ENCODE peak calls at places on chromosomes 12 and 14, in nine cellular contexts. H, Y, C, O, N, G, P, I and V are unnamed samples.
A peak's percentile ranks its signal among the peaks of the same experiment; 100 is the strongest.

GRCh38 chr14:104931771-104932675 is 7.3 kb downstream of the PLD4 start:
- DNase-seq in P (peak; percentile 77), N (no peak), G (no peak), C (no peak), I (peak; percentile 2), H (no peak), O (no peak), Y (no peak), V (no peak)

GRCh38 chr14:68628605-68629310 is 164.1 kb downstream of the ZFP36L1 start:
- DNase-seq in G (peak; percentile 83), N (no peak), I (no peak), C (peak; percentile 19), P (no peak), H (no peak), O (no peak), Y (no peak), V (no peak)

GRCh38 chr14:105087308-105087962 is 22.2 kb upstream of the GPR132 start:
- DNase-seq in H (peak; percentile 74), G (peak; percentile 52), O (no peak), P (peak; percentile 77), I (no peak), C (no peak), Y (no peak), N (no peak), V (no peak)

GRCh38 chr14:52473557-52473956 is 78.7 kb downstream of the TXNDC16 start:
- DNase-seq in Y (peak; percentile 4), I (no peak), O (no peak), G (no peak), H (peak; percentile 16), P (no peak), N (peak; percentile 28), C (peak; percentile 44), V (no peak)

GRCh38 chr14:68247281-68247680 is 427.7 kb downstream of the RAD51B start:
- DNase-seq in N (no peak), H (no peak), P (no peak), I (no peak), G (no peak), O (no peak), C (no peak), Y (no peak), V (no peak)

GRCh38 chr14:68783408-68784297 is 9.2 kb downstream of the ZFP36L1 start:
- DNase-seq in Y (no peak), G (peak; percentile 13), H (no peak), N (no peak), C (peak; percentile 94), P (peak; percentile 49), I (no peak), O (no peak), V (no peak)

GRCh38 chr12:24054411-24054810 is 104.9 kb upstream of the SOX5 start:
- DNase-seq in I (no peak), N (no peak), C (no peak), G (no peak), P (no peak), O (no peak), H (no peak), Y (no peak), V (no peak)

GRCh38 chr12:89384050-89384749 is 31.9 kb upstream of the DUSP6 start:
- DNase-seq in Y (peak; percentile 77), G (peak; percentile 75), H (peak; percentile 32), I (no peak), C (peak; percentile 66), P (no peak), N (no peak), O (no peak), V (no peak)

DNA sequence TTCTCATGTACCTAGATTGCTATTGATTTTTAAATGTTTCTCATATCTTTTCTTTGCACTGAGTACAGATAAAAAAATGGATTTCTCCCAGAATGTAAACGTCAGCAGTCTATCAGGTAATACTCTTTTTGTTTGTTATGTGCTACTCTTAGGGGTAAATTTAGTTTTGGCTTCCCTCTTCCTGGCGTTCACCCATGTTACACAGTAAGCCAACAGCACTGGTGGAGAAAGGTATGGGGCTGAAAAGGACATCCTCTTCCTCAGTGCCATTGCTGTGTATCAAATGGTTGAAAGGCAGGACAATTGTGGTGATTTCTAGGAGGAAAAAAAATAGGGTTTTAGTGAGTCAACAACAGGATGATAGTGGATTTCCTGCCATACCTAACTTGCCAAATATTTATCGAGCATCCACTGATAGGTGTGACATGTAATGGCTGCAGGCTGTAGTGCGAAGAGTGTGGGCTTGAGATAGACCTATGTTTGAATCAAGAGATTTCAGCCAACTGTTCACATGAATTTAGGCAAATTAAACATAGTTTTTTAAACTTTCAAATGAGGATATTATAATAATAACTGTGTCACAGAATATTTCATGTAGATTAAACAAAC is 7.5 kb downstream of the KLRF2 start:
- DNase-seq in I (no peak), Y (no peak), G (no peak), P (no peak), N (no peak), H (no peak), C (no peak), O (no peak), V (no peak)
- TF ChIP-seq POLR2AphosphoS5 in I (no peak), Y (no peak), G (no peak), P (no peak), N (no peak), H (no peak), C (no peak), O (no peak), V (no peak)

GRCh38 chr14:50002926-50003212 is 110.0 kb downstream of the ARF6 start:
- DNase-seq in O (no peak), Y (no peak), H (no peak), N (no peak), I (no peak), C (no peak), P (no peak), G (no peak), V (no peak)

GRCh38 chr14:50001146-50001998 is 108.5 kb downstream of the ARF6 start:
- DNase-seq in G (peak; percentile 87), C (peak; percentile 86), H (no peak), I (peak; percentile 71), O (no peak), N (peak; percentile 87), P (no peak), Y (no peak), V (no peak)

GRCh38 chr14:50006141-50006540 is 110.2 kb downstream of the VCPKMT start:
- DNase-seq in N (no peak), P (no peak), H (peak; percentile 76), G (no peak), O (no peak), Y (no peak), C (no peak), I (no peak), V (no peak)

GRCh38 chr14:50001999-50002925 is 109.4 kb downstream of the ARF6 start:
- DNase-seq in P (no peak), O (no peak), N (no peak), H (no peak), C (no peak), I (no peak), G (peak; percentile 40), Y (no peak), V (peak; percentile 82)

DNA sequence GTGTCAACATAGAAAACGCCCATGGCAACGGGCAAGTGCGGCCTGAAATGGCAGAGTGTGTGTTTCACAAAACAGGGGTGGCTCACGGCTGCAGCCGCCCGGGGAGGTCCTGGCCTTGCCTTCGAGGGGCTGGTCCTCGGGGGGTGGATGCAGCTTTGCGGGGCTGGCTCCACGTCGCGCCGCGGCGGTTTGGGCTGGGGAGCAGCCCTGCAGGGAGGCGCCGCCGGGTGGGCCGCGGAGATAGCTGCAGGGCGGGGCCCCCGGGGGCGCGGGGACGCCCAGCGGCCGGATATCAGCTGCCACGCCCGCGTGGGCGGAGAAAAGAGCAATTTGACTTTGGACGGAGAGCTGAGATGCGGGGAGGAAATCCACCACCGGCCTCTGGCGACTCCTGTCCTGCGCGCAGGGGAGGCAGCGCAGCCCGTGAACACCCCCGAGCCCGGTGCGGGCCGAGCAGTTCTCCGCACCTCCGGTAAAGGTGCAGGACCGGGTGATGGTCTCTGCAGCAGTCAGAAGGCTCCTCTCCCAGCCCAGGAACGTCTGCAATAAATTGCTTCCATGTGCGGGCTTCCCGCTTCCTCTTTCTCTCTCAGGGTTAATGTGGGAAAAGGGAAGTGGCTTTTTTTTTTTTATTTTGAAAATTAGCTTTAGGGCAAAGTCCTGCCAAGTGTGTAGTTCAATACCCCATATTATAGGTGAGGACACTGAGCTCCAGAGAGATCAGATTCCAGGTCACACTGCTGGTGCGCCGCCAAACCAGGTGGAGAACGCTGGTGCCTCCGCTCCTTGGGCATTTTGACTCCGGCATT is 110.5 kb downstream of the ARF6 start:
- DNase-seq in C (peak; percentile 71), O (no peak), I (peak; percentile 92), G (peak; percentile 59), N (peak; percentile 65), H (peak; percentile 78), Y (no peak), P (peak; percentile 93), V (peak; percentile 60)
- TF ChIP-seq POLR2AphosphoS5 in C (peak; percentile 83), O (peak; percentile 78), I (peak; percentile 67), G (no peak), N (peak; percentile 92), H (peak; percentile 68), Y (peak; percentile 33), P (no peak), V (peak; percentile 84)

DNA sequence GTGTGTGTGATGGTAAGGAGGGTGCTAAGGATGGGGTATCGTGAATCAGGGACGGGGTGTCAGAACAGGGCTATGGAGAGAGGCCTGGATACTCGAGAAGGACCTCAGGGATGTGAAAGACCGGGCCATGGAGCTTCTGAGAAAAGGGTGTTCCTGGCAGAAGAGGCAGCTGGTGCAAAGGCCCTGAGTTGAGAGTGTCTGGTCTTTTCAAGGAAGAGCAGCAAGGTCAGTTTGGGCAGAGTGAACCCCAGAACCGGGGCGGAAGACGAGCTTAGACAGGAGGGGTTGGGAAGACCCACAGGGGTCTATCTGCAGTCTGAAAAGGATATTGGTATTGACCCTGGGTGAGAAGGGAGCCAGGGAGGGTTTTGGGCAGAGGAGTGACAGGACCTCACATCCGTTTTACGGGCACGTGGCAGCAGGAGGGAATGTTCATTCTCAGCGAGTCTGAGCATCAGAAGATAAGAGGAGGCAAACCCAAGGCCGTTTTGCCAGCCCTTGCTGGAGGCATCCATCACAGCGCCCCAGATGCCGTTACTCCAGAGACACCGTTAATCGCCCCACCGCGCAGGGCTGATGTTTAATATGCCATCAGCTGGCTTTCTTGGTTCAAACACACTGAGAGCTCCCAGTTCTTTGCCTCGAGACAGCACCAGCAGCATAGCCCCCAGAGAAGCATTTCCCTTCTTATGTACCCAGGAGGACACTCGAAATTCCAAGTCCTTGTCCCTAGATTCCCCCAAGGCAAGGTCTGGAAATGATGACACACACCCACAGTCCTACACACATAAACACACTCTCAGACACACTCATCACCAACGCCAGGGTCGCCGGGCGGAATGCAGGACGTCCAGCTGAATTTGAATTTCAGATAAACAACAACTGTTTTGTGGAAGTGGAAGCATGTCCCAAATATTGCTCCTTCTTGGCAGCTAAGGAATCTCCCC is 41.4 kb upstream of the EML1 start:
- DNase-seq in P (no peak), I (no peak), H (no peak), N (no peak), Y (no peak), C (no peak), O (no peak), G (no peak), V (no peak)
- TF ChIP-seq POLR2AphosphoS5 in P (no peak), I (no peak), H (no peak), N (no peak), Y (no peak), C (no peak), O (no peak), G (no peak), V (no peak)

DNA sequence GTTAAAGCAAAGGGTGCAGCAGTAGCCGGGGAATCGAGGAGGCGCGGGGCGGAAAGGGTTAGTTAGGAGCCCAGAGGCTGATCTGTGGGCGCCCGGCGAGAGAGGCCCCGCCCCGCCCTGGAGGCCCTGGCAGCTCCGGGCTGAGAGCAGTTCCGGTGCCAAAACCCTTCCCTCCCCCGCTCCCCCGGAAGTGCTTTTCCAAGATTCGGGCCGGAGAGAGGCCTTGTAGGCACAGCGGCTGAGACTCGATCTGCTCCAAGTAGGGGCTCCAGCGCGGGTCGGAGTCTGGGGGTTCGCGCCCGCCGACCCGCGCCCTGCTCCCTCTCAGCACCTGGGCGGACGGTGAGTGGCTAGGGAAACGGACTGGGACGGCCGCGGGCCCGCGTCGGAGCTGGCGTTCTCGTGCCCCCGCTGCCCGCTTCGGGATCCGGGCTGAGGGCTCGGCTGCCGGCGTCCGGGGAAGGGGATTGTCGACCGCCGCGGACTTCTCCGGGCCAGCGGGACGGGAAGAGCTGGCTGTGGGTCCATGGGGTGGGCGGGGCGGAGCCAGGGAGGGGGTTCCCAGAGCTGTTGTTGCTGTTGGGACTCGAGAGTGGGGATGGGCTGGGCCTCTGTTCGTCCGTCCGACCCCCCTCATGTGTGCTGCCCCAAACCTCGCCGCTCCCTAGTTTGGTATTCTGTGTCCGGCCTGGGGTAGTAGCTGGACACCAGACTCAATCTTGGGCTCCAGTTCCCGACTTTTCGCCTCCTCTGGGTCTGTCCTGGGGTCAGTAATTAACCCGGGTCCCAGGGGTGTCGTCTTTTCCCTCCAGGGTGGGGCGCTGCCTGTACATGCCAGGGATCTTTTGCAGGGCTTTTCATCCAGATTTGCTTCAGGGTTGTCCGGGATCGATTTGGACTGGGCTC is at the start of gene FRS2:
- DNase-seq in P (peak; percentile 94), Y (peak; percentile 71), O (peak; percentile 38), N (peak; percentile 72), G (peak; percentile 81), I (peak; percentile 93), H (peak; percentile 97), C (peak; percentile 86), V (peak; percentile 19)
- TF ChIP-seq POLR2AphosphoS5 in P (peak; percentile 34), Y (peak; percentile 82), O (peak; percentile 95), N (peak; percentile 98), G (peak; percentile 96), I (peak; percentile 86), H (peak; percentile 96), C (peak; percentile 91), V (peak; percentile 77)